ENCODE peak calls at places on chromosomes 2 and 18, in ten cellular contexts. A, E, O, Y, P, G, I, L, T and S are unnamed samples.

GRCh38 chr2:240917684-240918257 is 11.6 kb downstream of the CROCC2 start:
- DNase-seq in G (no peak), A (no peak), P (no peak), L (no peak), I (peak; percentile 53), O (no peak), Y (peak; percentile 12), E (no peak), T (no peak), S (peak; percentile 43)

GRCh38 chr2:188725981-188726380 is 248.2 kb upstream of the COL3A1 start:
- DNase-seq in P (no peak), I (no peak), Y (no peak), A (no peak), T (peak; percentile 73), L (no peak), G (no peak), E (no peak), O (no peak), S (no peak)

GRCh38 chr18:72811047-72811446 is 56.7 kb downstream of the NETO1 start:
- DNase-seq in G (no peak), A (no peak), T (no peak), I (no peak), P (no peak), L (no peak), Y (no peak), E (no peak), O (no peak), S (no peak)

GRCh38 chr2:1606421-1607235 is 137.7 kb downstream of the PXDN start:
- DNase-seq in E (no peak), Y (no peak), P (no peak), G (no peak), A (no peak), L (no peak), T (peak; percentile 68), I (no peak), O (no peak), S (no peak)

GRCh38 chr2:112184121-112184520 is 45.9 kb downstream of the FBLN7 start:
- DNase-seq in Y (no peak), O (no peak), P (no peak), I (no peak), E (no peak), L (no peak), G (no peak), A (no peak), T (no peak), S (no peak)

GRCh38 chr2:111685342-111685741 is 198.7 kb downstream of the ANAPC1 start:
- DNase-seq in A (no peak), E (no peak), L (no peak), O (no peak), G (no peak), I (no peak), Y (no peak), T (no peak), P (no peak), S (no peak)

GRCh38 chr2:95374029-95374428 is 28.5 kb upstream of the FAHD2A start:
- DNase-seq in G (no peak), E (peak; percentile 41), P (no peak), A (no peak), I (no peak), T (no peak), O (no peak), Y (peak; percentile 5), L (no peak), S (peak; percentile 18)

GRCh38 chr18:5422626-5423025 is 121.2 kb downstream of the EPB41L3 start:
- DNase-seq in P (no peak), O (no peak), T (no peak), Y (no peak), E (no peak), A (no peak), G (no peak), I (no peak), L (no peak), S (no peak)

GRCh38 chr18:57910817-57911216 is 107.7 kb upstream of the ATP8B1 start:
- DNase-seq in A (no peak), O (no peak), P (no peak), T (no peak), L (no peak), I (no peak), Y (no peak), E (no peak), G (no peak), S (no peak)

GRCh38 chr2:235045336-235045972 is 93.6 kb downstream of the SH3BP4 start:
- DNase-seq in L (no peak), Y (no peak), T (no peak), I (peak; percentile 55), E (peak; percentile 79), O (no peak), A (no peak), G (no peak), P (no peak), S (no peak)

GRCh38 chr2:79432731-79433146 is 80.1 kb upstream of the CTNNA2 start:
- DNase-seq in T (no peak), L (peak; percentile 50), I (no peak), Y (no peak), P (no peak), O (peak; percentile 28), E (no peak), A (no peak), G (no peak), S (no peak)

GRCh38 chr2:213188971-213189899 is 37.8 kb upstream of the IKZF2 start:
- DNase-seq in G (no peak), I (no peak), T (peak; percentile 52), O (peak; percentile 6), A (no peak), Y (no peak), P (no peak), L (no peak), E (no peak), S (peak; percentile 30)

GRCh38 chr2:157190151-157190550 is 67.4 kb upstream of the GALNT5 start:
- DNase-seq in Y (no peak), O (no peak), E (no peak), I (no peak), T (peak; percentile 90), P (no peak), L (no peak), G (no peak), A (no peak), S (no peak)

GRCh38 chr2:171512683-171513082 is 9.6 kb upstream of the CYBRD1 start:
- DNase-seq in I (no peak), E (no peak), T (no peak), L (no peak), P (no peak), A (no peak), Y (no peak), G (no peak), O (no peak), S (no peak)

GRCh38 chr2:41197781-41198180 is 745.9 kb upstream of the SLC8A1 start:
- DNase-seq in E (no peak), O (no peak), I (no peak), Y (no peak), P (no peak), G (no peak), L (no peak), A (no peak), T (no peak), S (no peak)

GRCh38 chr18:3995476-3996102 is 459.5 kb downstream of the DLGAP1 start:
- DNase-seq in I (no peak), P (peak; percentile 73), E (no peak), O (peak; percentile 56), L (peak; percentile 36), A (peak; percentile 54), T (peak; percentile 82), G (no peak), Y (peak; percentile 57), S (no peak)

GRCh38 chr2:235605306-235605998 is 111.6 kb downstream of the AGAP1 start:
- DNase-seq in E (no peak), A (peak; percentile 84), T (peak; percentile 94), Y (peak; percentile 43), O (no peak), G (peak; percentile 28), P (no peak), L (peak; percentile 86), I (no peak), S (peak; percentile 64)

GRCh38 chr2:201191132-201191875 is 8.4 kb downstream of the CASP10 start:
- DNase-seq in P (no peak), O (peak; percentile 46), T (no peak), Y (no peak), I (no peak), G (no peak), L (no peak), A (no peak), E (no peak), S (no peak)
- H3K27ac ChIP-seq in P (no peak overlapping the region), O (peak overlapping the region; percentile 62), T (no peak overlapping the region), Y (no peak overlapping the region), I (no peak overlapping the region), G (no peak overlapping the region), L (no peak overlapping the region), A (no peak overlapping the region), E (peak overlapping the region; percentile 81), S (peak overlapping the region; percentile 42)

GRCh38 chr2:233865838-233866237 is 2.3 kb downstream of the MSL3B start:
- DNase-seq in E (no peak), A (no peak), L (no peak), Y (no peak), P (no peak), O (peak; percentile 43), I (no peak), T (no peak), G (no peak), S (no peak)
- TF ChIP-seq CTCF in E (no peak), A (peak; percentile 23), L (no peak), Y (no peak), P (no peak), O (peak; percentile 35), I (no peak), T (no peak), G (no peak), S (no peak)

GRCh38 chr2:126722546-126722945 is 66.6 kb downstream of the GYPC start:
- DNase-seq in L (no peak), Y (no peak), T (no peak), O (no peak), E (no peak), I (no peak), A (no peak), G (no peak), P (no peak), S (no peak)

GRCh38 chr2:126729896-126730295 is 73.9 kb downstream of the GYPC start:
- DNase-seq in P (no peak), G (no peak), A (no peak), Y (no peak), E (no peak), I (no peak), O (no peak), T (no peak), L (no peak), S (no peak)

GRCh38 chr2:126723281-126723815 is 67.4 kb downstream of the GYPC start:
- DNase-seq in E (no peak), T (no peak), L (no peak), Y (no peak), O (no peak), I (no peak), P (no peak), G (no peak), A (no peak), S (no peak)

GRCh38 chr2:126722081-126722480 is 66.1 kb downstream of the GYPC start:
- DNase-seq in A (no peak), I (no peak), E (no peak), P (no peak), Y (no peak), L (no peak), T (no peak), O (no peak), G (no peak), S (no peak)

GRCh38 chr2:126725580-126725979 is 69.6 kb downstream of the GYPC start:
- DNase-seq in Y (no peak), A (no peak), P (no peak), E (no peak), T (no peak), G (no peak), O (no peak), L (no peak), I (no peak), S (no peak)
- H3K27ac ChIP-seq in Y (no peak overlapping the region), A (no peak overlapping the region), P (no peak overlapping the region), E (no peak overlapping the region), T (no peak overlapping the region), G (no peak overlapping the region), O (no peak overlapping the region), L (no peak overlapping the region), I (no peak overlapping the region), S (no peak overlapping the region)

GRCh38 chr2:233928594-233929351 is 11.6 kb downstream of the TRPM8 start:
- DNase-seq in O (peak; percentile 20), A (no peak), G (no peak), L (no peak), E (no peak), T (peak; percentile 12), Y (no peak), I (no peak), P (no peak), S (no peak)
- TF ChIP-seq CTCF in O (peak; percentile 63), A (peak; percentile 65), G (no peak), L (peak; percentile 25), E (peak; percentile 28), T (peak; percentile 52), Y (peak; percentile 9), I (peak; percentile 13), P (peak; percentile 47), S (peak; percentile 27)